ENCODE peak calls at places on chromosomes 1 and 21, in four cellular contexts. L, I, E and T are unnamed samples.
A peak's percentile ranks its signal among the peaks of the same experiment; 100 is the strongest.

GRCh38 chr21:45405819-45406762 is 1.1 kb downstream of the COL18A1 start:
- DNase-seq in E (peak; percentile 66), L (peak; percentile 68), I (peak; percentile 63), T (peak; percentile 63)

GRCh38 chr1:219041819-219042218 is 131.9 kb upstream of the LYPLAL1 start:
- DNase-seq in I (no peak), E (no peak), L (peak; percentile 77), T (no peak)

GRCh38 chr1:26239936-26240335 is 5.9 kb downstream of the CEP85 start:
- DNase-seq in E (no peak), L (peak; percentile 54), I (no peak), T (no peak)

GRCh38 chr1:63746129-63746864 is 27.5 kb upstream of the ROR1 start:
- DNase-seq in E (peak; percentile 26), L (peak; percentile 95), I (peak; percentile 34), T (peak; percentile 71)

GRCh38 chr1:115496904-115497527 is 144.8 kb upstream of the VANGL1 start:
- DNase-seq in E (no peak), L (peak; percentile 65), I (no peak), T (no peak)

GRCh38 chr1:165875171-165875570 is 47.8 kb downstream of the UCK2 start:
- DNase-seq in E (no peak), L (no peak), I (no peak), T (no peak)

GRCh38 chr1:93670141-93670540 is 11.5 kb downstream of the BCAR3 start:
- DNase-seq in L (peak; percentile 91), E (no peak), I (no peak), T (no peak)

GRCh38 chr21:27804515-27804914 is 837.6 kb upstream of the ADAMTS5 start:
- DNase-seq in I (no peak), L (no peak), E (no peak), T (peak; percentile 41)

GRCh38 chr1:216705686-216706085 is 17.5 kb downstream of the ESRRG start:
- DNase-seq in E (no peak), I (no peak), L (no peak), T (no peak)

GRCh38 chr1:182527680-182528079 is 61.4 kb downstream of the RNASEL start:
- DNase-seq in E (no peak), L (peak; percentile 4), I (peak; percentile 24), T (no peak)

GRCh38 chr21:30340714-30341573 is 3.5 kb upstream of the KRTAP27-1 start:
- DNase-seq in L (peak; percentile 61), I (peak; percentile 63), E (peak; percentile 58), T (peak; percentile 59)

GRCh38 chr1:115337633-115338456 is at the start of gene NGF:
- DNase-seq in L (peak; percentile 52), I (peak; percentile 86), E (peak; percentile 73), T (peak; percentile 89)

GRCh38 chr1:155320661-155321576 is at the start of gene RUSC1:
- DNase-seq in L (peak; percentile 66), E (peak; percentile 90), I (peak; percentile 85), T (peak; percentile 79)

GRCh38 chr1:162141273-162142023 is 72.0 kb downstream of the NOS1AP start:
- DNase-seq in L (peak; percentile 73), E (no peak), I (no peak), T (no peak)

GRCh38 chr1:28592314-28593071 is 428 bp downstream of the RAB42 start:
- DNase-seq in I (peak; percentile 77), E (peak; percentile 40), L (no peak), T (no peak)

GRCh38 chr1:153678519-153679336 is at the start of gene NPR1:
- DNase-seq in E (peak; percentile 62), I (peak; percentile 77), L (peak; percentile 48), T (peak; percentile 66)

GRCh38 chr1:156767101-156767878 is at the start of gene PRCC:
- DNase-seq in I (peak; percentile 87), E (peak; percentile 98), L (peak; percentile 100), T (peak; percentile 100)

GRCh38 chr21:40386301-40386911 is 460.6 kb downstream of the DSCAM start:
- DNase-seq in E (peak; percentile 74), I (peak; percentile 75), L (no peak), T (peak; percentile 42)

GRCh38 chr1:36882536-36883285 is 151.6 kb downstream of the GRIK3 start:
- DNase-seq in L (no peak), E (no peak), I (no peak), T (no peak)

GRCh38 chr1:53319296-53320101 is 8.4 kb downstream of the LRP8 start:
- DNase-seq in L (no peak), I (no peak), E (no peak), T (no peak)

GRCh38 chr1:92701147-92701546 is 83.8 kb downstream of the EVI5 start:
- DNase-seq in I (no peak), E (no peak), L (peak; percentile 51), T (peak; percentile 57)

GRCh38 chr1:185139231-185139630 is 17.5 kb downstream of the TRMT1L start:
- DNase-seq in L (no peak), I (no peak), E (no peak), T (no peak)

GRCh38 chr1:184691719-184692324 is 62.8 kb downstream of the EDEM3 start:
- DNase-seq in E (no peak), I (peak; percentile 36), L (peak; percentile 70), T (peak; percentile 68)

GRCh38 chr1:100622037-100622436 is 84.1 kb downstream of the GPR88 start:
- DNase-seq in L (peak; percentile 99), I (peak; percentile 37), E (no peak), T (peak; percentile 89)

GRCh38 chr1:110209715-110210603 is at the start of gene KCNC4:
- DNase-seq in I (peak; percentile 92), L (peak; percentile 65), E (peak; percentile 87), T (peak; percentile 92)

GRCh38 chr1:87329756-87330200 is 1.1 kb downstream of the LMO4 start:
- DNase-seq in I (no peak), L (peak; percentile 39), E (no peak), T (peak; percentile 28)

GRCh38 chr1:1114431-1114830 is 1.5 kb downstream of the C1orf159 start:
- DNase-seq in I (no peak), E (no peak), L (no peak), T (no peak)

GRCh38 chr1:31795801-31796621 is 19.8 kb downstream of the SPOCD1 start:
- DNase-seq in L (peak; percentile 88), E (no peak), I (no peak), T (no peak)

GRCh38 chr1:64623750-64624445 is 121.0 kb upstream of the RAVER2 start:
- DNase-seq in E (no peak), I (no peak), L (peak; percentile 63), T (no peak)

GRCh38 chr1:184806296-184806721 is 51.7 kb upstream of the EDEM3 start:
- DNase-seq in I (no peak), L (no peak), E (no peak), T (no peak)

GRCh38 chr1:177091036-177091435 is 73.5 kb downstream of the ASTN1 start:
- DNase-seq in E (no peak), I (no peak), L (peak; percentile 38), T (no peak)